ENCODE peak calls at places on chromosomes 2 and 18, in six cellular contexts. F is head of caudate nucleus, E is astrocyte of the spinal cord, M is transverse colon, W is HT1080, A is EL. H is an unnamed sample.

GRCh38 chr2:239991689-239992314 is 33.3 kb downstream of the NDUFA10 start:
- DNase-seq in F (no peak), M (no peak), W (peak; percentile 34), E (peak; percentile 73), A (peak; percentile 49), H (peak; percentile 43)

GRCh38 chr18:48781041-48781989 is 169.4 kb downstream of the SMAD7 start:
- DNase-seq in W (no peak), M (peak; percentile 54), E (peak; percentile 50), F (peak; percentile 72), A (no peak), H (peak; percentile 77)

GRCh38 chr18:11121426-11121825 is 27.9 kb downstream of the PIEZO2 start:
- DNase-seq in E (no peak), M (no peak), A (peak; percentile 70), W (no peak), F (no peak), H (no peak)

GRCh38 chr18:58078889-58079573 is 35.0 kb downstream of the NEDD4L start:
- DNase-seq in A (no peak), E (no peak), F (no peak), W (no peak), M (peak; percentile 78), H (no peak)

GRCh38 chr2:101608411-101609317 is 88.8 kb upstream of the MAP4K4 start:
- DNase-seq in W (peak; percentile 63), F (no peak), A (peak; percentile 33), E (no peak), M (no peak), H (no peak)

GRCh38 chr2:240730506-240731326 is 39.0 kb downstream of the AQP12A start:
- DNase-seq in M (no peak), A (no peak), E (no peak), W (no peak), F (no peak), H (no peak)

GRCh38 chr2:174120346-174120745 is 128.0 kb downstream of the OLA1 start:
- DNase-seq in E (peak; percentile 25), M (no peak), W (peak; percentile 65), F (no peak), A (peak; percentile 61), H (no peak)

GRCh38 chr2:67015681-67016080 is 381.5 kb upstream of the ETAA1 start:
- DNase-seq in F (no peak), W (no peak), M (no peak), A (no peak), E (no peak), H (no peak)

GRCh38 chr2:195782156-195782555 is 125.1 kb downstream of the SLC39A10 start:
- DNase-seq in E (peak; percentile 15), M (no peak), F (no peak), W (no peak), A (no peak), H (no peak)

GRCh38 chr2:231704017-231704416 is 4.3 kb upstream of the PTMA start:
- DNase-seq in M (no peak), F (no peak), W (no peak), A (no peak), E (no peak), H (no peak)

GRCh38 chr2:216696751-216697560 is 1.6 kb upstream of the IGFBP5 start:
- DNase-seq in A (peak; percentile 53), F (no peak), W (peak; percentile 59), E (peak; percentile 69), M (no peak), H (no peak)

GRCh38 chr2:62464608-62465007 is 41.4 kb downstream of the TMEM17 start:
- DNase-seq in M (no peak), E (no peak), W (no peak), F (no peak), A (no peak), H (no peak)

GRCh38 chr2:109351164-109351756 is 222.3 kb downstream of the SH3RF3 start:
- DNase-seq in E (peak; percentile 84), A (peak; percentile 81), F (no peak), M (peak; percentile 39), W (peak; percentile 99), H (peak; percentile 77)

GRCh38 chr18:3402962-3403585 is 46.9 kb upstream of the TGIF1 start:
- DNase-seq in W (peak; percentile 36), M (no peak), F (no peak), A (peak; percentile 55), E (no peak), H (no peak)

GRCh38 chr2:16318474-16319195 is 347.0 kb downstream of the CYRIA start:
- DNase-seq in F (no peak), A (no peak), E (no peak), M (peak; percentile 14), W (no peak), H (no peak)

GRCh38 chr2:11562011-11562410 is 28.2 kb downstream of the GREB1 start:
- DNase-seq in W (peak; percentile 29), E (no peak), F (no peak), M (no peak), A (no peak), H (no peak)

GRCh38 chr2:136057023-136057801 is 60.7 kb downstream of the CXCR4 start:
- DNase-seq in M (no peak), A (no peak), F (no peak), W (no peak), E (no peak), H (no peak)

GRCh38 chr18:34342960-34343359 is 118.2 kb upstream of the NOL4 start:
- DNase-seq in M (no peak), A (no peak), W (peak; percentile 80), E (peak; percentile 72), F (no peak), H (no peak)

GRCh38 chr18:26654173-26655009 is 106.0 kb upstream of the KCTD1 start:
- DNase-seq in E (no peak), A (no peak), M (no peak), W (no peak), F (no peak), H (no peak)

GRCh38 chr18:35393716-35394115 is 16.6 kb upstream of the ZNF396 start:
- DNase-seq in A (no peak), F (no peak), M (no peak), E (no peak), W (no peak), H (no peak)

H was measured in body of pancreas.